ENCODE peak calls at places on chromosome 1, in four cellular contexts. G, T, E and R are unnamed samples.

GRCh38 chr1:150479927-150480352 is 7.3 kb upstream of the TARS2 start:
- DNase-seq in E (no peak), T (no peak), G (no peak), R (no peak)

GRCh38 chr1:179043907-179044306 is 18.2 kb downstream of the FAM20B start:
- DNase-seq in E (no peak), G (no peak), T (no peak), R (no peak)

GRCh38 chr1:915295-916172 is 8.2 kb upstream of the SAMD11 start:
- DNase-seq in G (no peak), T (no peak), E (no peak), R (no peak)

GRCh38 chr1:74222701-74223100 is 12.5 kb upstream of the TNNI3K start:
- DNase-seq in T (no peak), G (no peak), E (no peak), R (no peak)

GRCh38 chr1:24384251-24385090 is 29.1 kb downstream of the STPG1 start:
- DNase-seq in E (peak), T (peak), G (no peak), R (peak)

GRCh38 chr1:165527673-165528072 is 16.1 kb upstream of the LRRC52 start:
- DNase-seq in T (no peak), E (no peak), G (no peak), R (no peak)

GRCh38 chr1:44483089-44483488 is 78.0 kb downstream of the RNF220 start:
- DNase-seq in T (no peak), E (no peak), G (no peak), R (no peak)

GRCh38 chr1:211632117-211632807 is 43.2 kb downstream of the NEK2 start:
- DNase-seq in E (no peak), G (no peak), T (no peak), R (no peak)

GRCh38 chr1:159864262-159864661 is 1.8 kb upstream of the VSIG8 start:
- DNase-seq in E (no peak), G (no peak), T (no peak), R (no peak)

GRCh38 chr1:27668808-27669723 is 2.9 kb downstream of the IFI6 start:
- DNase-seq in T (peak), G (peak), E (peak), R (peak)

GRCh38 chr1:10287023-10287645 is 76.8 kb downstream of the KIF1B start:
- DNase-seq in G (no peak), E (no peak), T (no peak), R (no peak)

GRCh38 chr1:209439828-209440227 is 143.7 kb upstream of the CAMK1G start:
- DNase-seq in T (no peak), E (no peak), G (no peak), R (no peak)

DNA sequence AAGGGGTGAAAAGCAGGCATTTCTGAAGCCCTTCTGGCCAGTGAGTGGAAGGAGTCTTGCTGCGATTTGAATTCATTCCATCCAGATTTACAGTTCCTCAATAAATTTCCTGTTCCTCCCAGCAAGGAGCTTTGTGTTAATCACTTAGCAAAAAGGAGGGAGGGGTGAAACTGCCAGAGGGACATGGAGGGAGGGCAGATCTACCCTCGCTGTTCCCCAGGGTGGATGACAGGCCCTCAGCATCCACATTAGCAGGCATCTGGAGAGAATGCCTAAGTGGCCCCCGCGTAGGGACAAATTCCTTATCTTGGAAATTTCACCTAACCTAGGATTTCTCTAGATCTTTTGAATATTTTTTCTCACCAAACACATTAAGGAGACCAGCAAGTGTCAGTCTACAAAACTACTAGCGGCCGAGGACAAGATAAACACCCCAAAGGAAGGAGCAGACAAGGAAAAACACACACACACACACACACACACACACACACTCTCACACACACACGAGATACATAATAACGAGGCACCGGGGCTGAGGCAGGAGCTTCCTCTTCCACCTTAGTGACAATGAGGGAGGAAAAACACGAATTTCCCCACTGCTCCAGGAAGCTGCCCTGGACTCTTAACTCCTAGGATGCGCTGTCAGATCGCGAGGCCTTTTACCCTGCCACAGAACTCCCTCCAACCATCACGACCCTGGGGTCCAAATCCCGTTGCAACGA is 983 bp downstream of the ETV3 start:
- DNase-seq in G (peak), E (no peak), T (peak), R (no peak)
- TF ChIP-seq POLR2AphosphoS5 in G (no peak), E (no peak), T (no peak), R (no peak)

GRCh38 chr1:46613661-46614603 is 2.7 kb downstream of the MOB3C start:
- DNase-seq in E (peak), G (no peak), T (peak), R (peak)
- TF ChIP-seq POLR2A in E (no peak), G (no peak), T (no peak), R (no peak)

DNA sequence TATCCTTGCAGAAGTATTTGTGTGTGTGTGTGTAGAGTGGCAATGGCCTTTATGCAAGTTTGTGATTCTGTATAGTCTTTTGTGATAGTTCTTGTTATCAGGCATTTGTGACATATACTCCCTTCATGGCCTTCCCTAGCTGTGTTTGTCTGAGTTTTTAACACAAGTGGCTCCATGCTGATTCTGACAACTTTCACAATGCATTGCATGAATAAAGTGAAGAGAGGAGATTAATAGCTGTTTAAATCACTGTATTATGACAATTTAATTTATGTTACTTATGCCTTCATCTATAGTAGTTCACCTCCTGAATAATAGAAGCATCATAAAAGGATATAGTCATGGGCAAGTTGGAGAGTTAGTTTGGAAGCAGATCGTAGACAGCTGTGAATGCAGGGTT is 17.2 kb upstream of the MCOLN3 start:
- DNase-seq in T (no peak), E (no peak), G (no peak), R (no peak)
- TF ChIP-seq POLR2AphosphoS5 in T (no peak), E (no peak), G (no peak), R (no peak)

DNA sequence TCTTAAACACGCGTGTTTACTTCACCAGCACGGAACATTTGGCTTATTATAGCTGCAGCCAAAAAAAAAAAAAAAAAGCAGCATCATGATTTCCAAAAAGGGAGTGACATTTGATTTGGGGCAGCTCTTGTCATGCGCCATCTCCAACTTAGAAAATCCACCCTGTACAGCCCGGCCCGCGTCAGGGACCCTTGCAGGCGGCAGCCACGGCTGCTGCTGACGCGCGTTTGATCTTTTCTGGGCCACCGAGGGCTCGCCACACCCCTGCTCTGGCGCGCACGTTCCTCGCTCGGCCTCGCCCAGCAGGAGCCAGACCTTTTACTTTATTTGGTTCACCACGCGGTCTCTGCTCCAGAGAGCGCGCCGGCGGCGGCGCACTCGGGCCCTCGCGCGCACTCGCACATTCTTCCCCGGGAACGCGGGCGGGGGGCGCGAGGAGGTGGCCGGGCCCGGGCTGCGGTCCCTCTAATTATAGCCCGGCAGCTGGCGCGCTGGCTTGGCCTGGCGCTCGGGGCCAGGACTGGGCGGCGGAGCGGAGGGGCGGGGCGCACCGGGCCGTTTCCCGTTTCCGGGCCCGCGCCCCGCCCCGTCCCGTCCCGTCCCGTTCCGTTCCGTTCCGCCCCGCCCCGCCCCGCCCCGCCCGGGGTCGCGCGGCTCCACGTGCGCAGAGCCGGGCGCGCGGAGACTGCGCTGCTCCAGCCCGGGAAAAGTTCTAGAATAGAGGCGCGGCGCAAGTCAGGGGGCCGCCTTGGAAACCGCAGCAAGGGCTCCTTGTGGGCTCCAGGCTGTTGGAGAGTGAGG is 10.2 kb downstream of the IRF2BP2 start:
- DNase-seq in G (peak), E (peak), T (peak), R (peak)
- TF ChIP-seq POLR2A in G (peak), E (no peak), T (peak), R (peak)

DNA sequence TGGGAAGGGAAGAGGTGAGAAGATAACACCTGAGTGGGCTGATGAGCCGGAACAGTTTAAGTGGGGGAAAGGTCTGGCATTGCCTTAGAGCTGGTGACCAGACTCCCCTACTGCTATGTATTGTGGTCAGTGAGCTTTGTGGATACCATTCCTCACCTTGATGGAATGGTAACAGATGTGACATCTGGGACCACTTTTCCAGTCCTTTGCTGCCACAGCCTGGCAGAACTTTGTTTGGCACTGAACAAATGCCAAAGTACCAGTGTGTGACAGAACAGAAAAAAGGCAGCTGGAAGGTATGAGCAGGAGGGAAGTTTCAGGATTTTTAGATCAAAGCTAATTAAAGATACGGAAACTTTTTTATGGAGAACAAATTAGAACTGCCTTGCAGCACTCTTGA is 6.2 kb downstream of the MED8 start:
- DNase-seq in E (no peak), T (no peak), G (no peak), R (no peak)
- TF ChIP-seq POLR2AphosphoS5 in E (no peak), T (no peak), G (no peak), R (no peak)

GRCh38 chr1:200029035-200029623 is 1.6 kb downstream of the NR5A2 start:
- DNase-seq in G (no peak), T (peak), E (peak), R (no peak)
- TF ChIP-seq POLR2A in G (no peak), T (peak), E (no peak), R (no peak)

GRCh38 chr1:86914635-86914997 is at the start of gene HS2ST1:
- DNase-seq in G (no peak), E (no peak), T (no peak), R (no peak)

GRCh38 chr1:86913896-86914634 is at the start of gene SELENOF:
- DNase-seq in G (peak), T (peak), E (peak), R (peak)

GRCh38 chr1:86915737-86916235 is 1.4 kb downstream of the HS2ST1 start:
- DNase-seq in E (no peak), T (no peak), G (no peak), R (no peak)

GRCh38 chr1:86916752-86917151 is 2.3 kb downstream of the HS2ST1 start:
- DNase-seq in G (no peak), E (no peak), T (no peak), R (no peak)

DNA sequence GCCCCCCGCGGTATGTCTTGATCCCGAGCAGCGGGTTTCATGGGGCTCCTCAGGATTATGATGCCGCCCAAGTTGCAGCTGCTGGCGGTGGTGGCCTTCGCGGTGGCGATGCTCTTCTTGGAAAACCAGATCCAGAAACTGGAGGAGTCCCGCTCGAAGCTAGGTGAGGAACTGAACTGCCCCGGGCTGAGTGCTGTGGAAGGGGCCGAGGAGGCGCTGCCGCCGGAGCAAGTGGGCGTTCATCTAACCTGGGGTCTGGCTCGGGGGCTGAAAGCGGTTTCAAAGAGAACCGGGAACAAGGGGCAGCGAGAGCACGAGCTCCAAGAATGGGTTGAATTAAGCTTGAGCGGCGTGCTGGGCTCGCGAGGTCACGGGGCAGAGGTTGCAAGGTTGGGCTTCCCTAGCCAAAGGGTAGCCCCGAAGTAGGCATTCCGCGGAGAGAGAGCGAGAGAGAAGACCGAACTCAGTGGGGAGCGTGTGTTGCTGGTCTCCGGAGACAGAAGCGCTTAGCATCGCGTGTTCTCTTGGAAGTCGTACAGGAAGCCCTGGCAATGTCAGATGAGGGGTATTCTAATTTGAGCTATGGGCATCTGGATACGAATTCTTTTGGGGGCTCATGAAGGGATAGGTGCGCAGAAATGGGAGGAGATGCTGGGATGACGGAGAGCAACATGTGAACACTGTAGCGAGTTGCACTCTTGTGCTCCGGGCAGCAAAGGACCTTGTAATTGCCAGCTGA is 732 bp downstream of the HS2ST1 start:
- DNase-seq in T (peak), G (no peak), E (peak), R (peak)
- TF ChIP-seq POLR2AphosphoS5 in T (peak), G (no peak), E (no peak), R (no peak)

DNA sequence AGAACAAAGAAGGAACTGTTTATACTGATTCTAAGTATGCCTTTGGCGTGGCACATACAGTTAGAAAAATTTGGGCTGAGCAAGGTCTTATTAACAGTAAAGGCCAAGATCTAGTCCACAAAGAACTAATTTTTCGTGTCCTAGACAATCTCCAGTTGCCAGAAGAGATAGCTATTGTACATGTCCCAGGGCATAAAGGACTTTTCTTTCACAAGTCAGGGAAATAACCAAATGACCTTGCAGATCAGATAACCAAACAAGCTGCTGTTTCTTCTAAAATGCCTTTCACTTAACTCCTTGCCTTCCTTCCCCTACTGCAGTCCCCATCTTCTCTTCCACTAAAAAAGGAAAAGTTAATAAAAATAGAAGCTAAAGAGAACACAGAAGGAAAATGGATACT is 4.0 kb downstream of the TEX50 start:
- DNase-seq in E (no peak), T (no peak), G (no peak), R (no peak)
- TF ChIP-seq POLR2A in E (no peak), T (no peak), G (no peak), R (no peak)

GRCh38 chr1:153649867-153650235 is 8.7 kb upstream of the SNAPIN start:
- DNase-seq in T (no peak), G (no peak), E (peak), R (no peak)

GRCh38 chr1:153646672-153647374 is 11.7 kb upstream of the SNAPIN start:
- DNase-seq in E (no peak), T (no peak), G (no peak), R (no peak)

GRCh38 chr1:153649137-153649866 is 9.2 kb upstream of the SNAPIN start:
- DNase-seq in G (peak), T (no peak), E (peak), R (no peak)

GRCh38 chr1:153647375-153647714 is 11.2 kb upstream of the SNAPIN start:
- DNase-seq in G (no peak), E (no peak), T (no peak), R (no peak)

GRCh38 chr1:153648000-153648643 is 10.4 kb upstream of the SNAPIN start:
- DNase-seq in T (no peak), G (no peak), E (no peak), R (no peak)
- TF ChIP-seq POLR2AphosphoS5 in T (no peak), G (no peak), E (no peak), R (peak)